ENCODE peak calls at places on chromosomes 13 and 19, in four cellular contexts. One of them, this sample, is unnamed.

GRCh38 chr19:11673608-11674041 is 65.1 kb downstream of the ZNF823 start:
- DNase-seq in mammary epithelial cell: no peak
- DNase-seq in PC-3: peak; percentile 52
- DNase-seq in psoas muscle: peak; percentile 73
- DNase-seq in this sample: peak; percentile 17

GRCh38 chr19:44738603-44739585 is 9.6 kb upstream of the BCL3 start:
- DNase-seq in psoas muscle: no peak
- DNase-seq in mammary epithelial cell: no peak
- DNase-seq in PC-3: no peak
- DNase-seq in this sample: no peak

GRCh38 chr13:94579063-94579462 is 16.9 kb downstream of the TGDS start:
- DNase-seq in psoas muscle: no peak
- DNase-seq in mammary epithelial cell: no peak
- DNase-seq in PC-3: no peak
- DNase-seq in this sample: no peak

GRCh38 chr13:93248627-93249047 is 22.0 kb downstream of the GPC6 start:
- DNase-seq in PC-3: peak; percentile 78
- DNase-seq in mammary epithelial cell: no peak
- DNase-seq in psoas muscle: no peak
- DNase-seq in this sample: no peak

GRCh38 chr13:33275916-33276315 is 9.6 kb downstream of the STARD13 start:
- DNase-seq in mammary epithelial cell: no peak
- DNase-seq in psoas muscle: no peak
- DNase-seq in PC-3: no peak
- DNase-seq in this sample: no peak

GRCh38 chr13:110565296-110565695 is 3.8 kb upstream of the RAB20 start:
- DNase-seq in psoas muscle: no peak
- DNase-seq in mammary epithelial cell: no peak
- DNase-seq in PC-3: peak; percentile 64
- DNase-seq in this sample: no peak

GRCh38 chr19:50569938-50570540 is 1.8 kb upstream of the LRRC4B start:
- DNase-seq in psoas muscle: no peak
- DNase-seq in mammary epithelial cell: no peak
- DNase-seq in PC-3: no peak
- DNase-seq in this sample: no peak

GRCh38 chr19:41872775-41873647 is 4.1 kb upstream of the CD79A start:
- DNase-seq in mammary epithelial cell: peak; percentile 77
- DNase-seq in PC-3: peak; percentile 75
- DNase-seq in psoas muscle: peak; percentile 69
- DNase-seq in this sample: peak; percentile 66

GRCh38 chr13:109545964-109546363 is 240.4 kb downstream of the IRS2 start:
- DNase-seq in PC-3: no peak
- DNase-seq in mammary epithelial cell: no peak
- DNase-seq in psoas muscle: no peak
- DNase-seq in this sample: no peak

GRCh38 chr19:16520986-16521624 is 21.1 kb downstream of the CHERP start:
- DNase-seq in mammary epithelial cell: no peak
- DNase-seq in PC-3: no peak
- DNase-seq in psoas muscle: no peak
- DNase-seq in this sample: no peak

GRCh38 chr19:47729468-47729798 is 15.9 kb upstream of the NOP53 start:
- DNase-seq in PC-3: peak; percentile 89
- DNase-seq in psoas muscle: peak; percentile 79
- DNase-seq in mammary epithelial cell: peak; percentile 95
- DNase-seq in this sample: peak; percentile 93

GRCh38 chr13:106357198-106357597 is 178.3 kb downstream of the EFNB2 start:
- DNase-seq in PC-3: no peak
- DNase-seq in mammary epithelial cell: peak; percentile 35
- DNase-seq in psoas muscle: no peak
- DNase-seq in this sample: peak; percentile 14

GRCh38 chr13:38381840-38382239 is 32.2 kb downstream of the UFM1 start:
- DNase-seq in mammary epithelial cell: no peak
- DNase-seq in PC-3: no peak
- DNase-seq in psoas muscle: no peak
- DNase-seq in this sample: no peak

GRCh38 chr13:110268576-110269185 is 38.3 kb downstream of the COL4A1 start:
- DNase-seq in psoas muscle: no peak
- DNase-seq in mammary epithelial cell: no peak
- DNase-seq in PC-3: no peak
- DNase-seq in this sample: no peak

DNA sequence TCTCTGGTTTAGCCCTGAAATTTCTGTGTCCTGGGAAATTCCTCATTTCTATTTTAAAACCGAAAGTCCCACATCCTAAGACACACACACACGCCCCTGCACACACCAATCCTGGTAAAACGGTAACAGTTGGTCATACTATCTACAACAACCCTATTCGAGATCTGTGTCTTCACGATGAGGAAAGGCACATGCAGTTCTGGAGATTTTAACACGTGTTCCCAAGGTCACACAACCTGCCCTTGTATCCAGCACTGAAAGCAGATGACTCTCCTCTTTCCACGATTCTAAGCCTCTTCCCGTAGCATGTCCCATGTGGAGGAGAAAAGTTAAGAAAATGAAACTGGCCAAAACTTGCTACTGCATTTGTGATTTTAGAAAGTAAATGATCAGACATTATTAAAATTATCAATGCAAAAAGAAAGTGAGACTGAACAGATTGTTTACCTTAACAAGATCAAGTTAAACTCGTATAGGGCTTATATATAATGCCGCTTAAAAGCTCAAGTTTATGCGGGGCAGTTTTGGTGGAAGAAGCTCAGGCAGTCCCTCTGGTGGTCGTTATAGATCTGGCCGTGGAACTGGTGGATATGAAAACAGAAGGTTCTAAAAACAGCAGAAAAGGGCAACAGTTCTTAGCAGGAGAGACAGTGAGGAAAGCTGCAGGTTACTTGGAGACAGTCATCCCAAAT is 32.7 kb downstream of the VSTM1 start:
- DNase-seq in psoas muscle: no peak
- DNase-seq in PC-3: peak; percentile 72
- DNase-seq in mammary epithelial cell: no peak
- DNase-seq in this sample: no peak
- TF ChIP-seq CTCF in psoas muscle: no peak
- TF ChIP-seq CTCF in PC-3: peak; percentile 90
- TF ChIP-seq CTCF in mammary epithelial cell: peak; percentile 5
- TF ChIP-seq CTCF in this sample: no peak

GRCh38 chr19:2456301-2456570 is 523 bp downstream of the LMNB2 start:
- DNase-seq in psoas muscle: no peak
- DNase-seq in PC-3: no peak
- DNase-seq in mammary epithelial cell: no peak
- DNase-seq in this sample: no peak
- H3K27ac ChIP-seq in psoas muscle: peak overlapping the region; percentile 9
- H3K27ac ChIP-seq in PC-3: peak overlapping the region; percentile 34
- H3K27ac ChIP-seq in mammary epithelial cell: peak overlapping the region; percentile 55
- H3K27ac ChIP-seq in this sample: peak overlapping the region; percentile 83

GRCh38 chr13:61685683-61686013 is 270.0 kb upstream of the PCDH20 start:
- DNase-seq in PC-3: no peak
- DNase-seq in mammary epithelial cell: no peak
- DNase-seq in psoas muscle: no peak
- DNase-seq in this sample: no peak
- TF ChIP-seq CTCF in PC-3: peak; percentile 18
- TF ChIP-seq CTCF in mammary epithelial cell: peak; percentile 50
- TF ChIP-seq CTCF in psoas muscle: no peak
- TF ChIP-seq CTCF in this sample: no peak

DNA sequence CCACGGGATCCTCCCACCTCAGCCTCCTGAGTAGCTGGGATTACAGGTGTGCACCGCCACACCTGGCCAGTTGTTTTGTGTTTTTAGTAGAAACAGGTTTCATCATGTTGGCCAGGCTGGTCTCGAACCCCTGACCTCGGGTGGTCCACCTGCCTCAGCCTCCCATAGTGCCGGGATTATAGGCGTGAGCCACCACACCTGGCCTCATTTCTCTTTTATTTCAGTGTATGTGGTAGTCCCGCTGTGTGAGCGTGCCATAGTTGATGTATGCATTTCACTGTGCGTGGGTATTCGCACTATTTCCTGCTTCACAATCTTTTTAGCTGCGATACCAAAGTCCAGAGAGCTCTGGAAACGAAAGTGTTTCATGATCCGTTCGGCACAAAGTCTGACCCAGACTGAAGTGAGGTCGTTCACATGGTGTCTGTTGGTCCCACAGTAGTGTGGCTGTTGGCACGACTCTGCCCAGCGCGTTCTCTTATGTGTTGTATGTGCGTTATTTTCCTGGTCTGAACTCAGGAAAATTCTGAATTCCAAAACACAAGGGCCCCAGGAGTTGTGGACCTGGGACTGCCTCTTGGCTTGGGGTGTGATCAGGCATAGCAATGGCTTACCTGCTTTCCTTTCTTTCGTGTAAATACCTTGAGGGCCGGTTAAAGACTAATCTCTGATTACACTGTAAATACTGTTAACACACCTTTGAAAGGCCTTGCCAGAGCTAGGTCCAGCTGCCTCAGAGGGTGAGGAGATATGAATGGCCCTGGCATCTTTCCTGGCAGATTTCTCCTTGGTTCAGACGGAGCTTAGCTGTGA is 8.6 kb downstream of the EPN1 start:
- DNase-seq in PC-3: no peak
- DNase-seq in psoas muscle: no peak
- DNase-seq in mammary epithelial cell: no peak
- DNase-seq in this sample: no peak
- H3K27ac ChIP-seq in PC-3: no peak overlapping the region
- H3K27ac ChIP-seq in psoas muscle: no peak overlapping the region
- H3K27ac ChIP-seq in mammary epithelial cell: no peak overlapping the region
- H3K27ac ChIP-seq in this sample: peak overlapping the region; percentile 6

DNA sequence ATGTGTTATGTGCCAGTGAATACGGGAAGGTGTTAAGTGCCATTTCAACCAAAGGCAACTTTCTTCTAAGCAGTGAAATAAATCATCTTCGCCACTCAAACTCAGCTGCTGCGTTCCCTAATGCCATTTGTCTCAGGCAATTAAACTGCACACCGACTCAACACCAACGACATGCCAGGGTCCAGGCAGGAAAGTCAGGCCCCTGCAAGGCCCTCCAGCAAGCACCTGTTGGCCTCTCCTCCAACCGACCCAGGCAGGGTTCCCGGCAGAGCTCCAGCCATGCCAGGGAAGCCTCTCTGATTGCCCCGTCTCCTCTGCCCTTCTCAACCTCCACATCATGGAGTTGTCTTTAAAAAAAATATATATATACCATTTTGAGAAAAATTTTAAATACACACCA is 21.8 kb downstream of the SAFB2 start:
- DNase-seq in psoas muscle: peak; percentile 44
- DNase-seq in mammary epithelial cell: no peak
- DNase-seq in PC-3: no peak
- DNase-seq in this sample: no peak
- TF ChIP-seq CTCF in psoas muscle: no peak
- TF ChIP-seq CTCF in mammary epithelial cell: no peak
- TF ChIP-seq CTCF in PC-3: no peak
- TF ChIP-seq CTCF in this sample: no peak

GRCh38 chr19:14514215-14514871 is 3.9 kb downstream of the DNAJB1 start:
- DNase-seq in mammary epithelial cell: no peak
- DNase-seq in PC-3: no peak
- DNase-seq in psoas muscle: no peak
- DNase-seq in this sample: no peak

GRCh38 chr19:14509382-14509781 is 8.8 kb downstream of the DNAJB1 start:
- DNase-seq in psoas muscle: no peak
- DNase-seq in mammary epithelial cell: no peak
- DNase-seq in PC-3: no peak
- DNase-seq in this sample: no peak

GRCh38 chr19:14507704-14508246 is 10.4 kb downstream of the DNAJB1 start:
- DNase-seq in psoas muscle: no peak
- DNase-seq in mammary epithelial cell: peak; percentile 65
- DNase-seq in PC-3: peak; percentile 97
- DNase-seq in this sample: no peak

GRCh38 chr19:14512420-14512961 is 5.7 kb downstream of the DNAJB1 start:
- DNase-seq in psoas muscle: no peak
- DNase-seq in mammary epithelial cell: no peak
- DNase-seq in PC-3: no peak
- DNase-seq in this sample: no peak

DNA sequence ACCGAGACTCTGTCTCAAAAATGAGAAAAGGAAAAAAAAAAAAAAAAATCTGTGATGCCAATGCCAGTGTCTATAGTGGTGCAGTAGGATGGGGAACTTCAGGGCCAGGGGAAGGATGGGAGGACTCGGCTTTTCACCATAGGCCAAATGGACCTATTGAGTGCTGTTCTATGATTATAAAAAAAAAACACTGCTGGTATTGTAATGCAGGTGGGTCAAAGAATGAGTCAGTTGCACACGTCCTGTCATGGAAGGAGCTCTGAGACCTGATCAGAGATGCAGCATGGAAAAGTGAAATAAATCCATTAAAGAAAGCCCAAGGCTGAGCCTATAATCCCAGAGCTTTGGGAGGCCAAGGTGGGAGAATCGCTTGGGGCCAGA is 7.0 kb downstream of the DNAJB1 start:
- DNase-seq in psoas muscle: no peak
- DNase-seq in PC-3: peak; percentile 35
- DNase-seq in mammary epithelial cell: no peak
- DNase-seq in this sample: no peak
- H3K27ac ChIP-seq in psoas muscle: peak overlapping the region; percentile 30
- H3K27ac ChIP-seq in PC-3: peak overlapping the region; percentile 66
- H3K27ac ChIP-seq in mammary epithelial cell: peak overlapping the region; percentile 38
- H3K27ac ChIP-seq in this sample: peak overlapping the region; percentile 100

GRCh38 chr13:51934461-51935087 is 72.8 kb downstream of the CCDC70 start:
- DNase-seq in psoas muscle: no peak
- DNase-seq in mammary epithelial cell: no peak
- DNase-seq in PC-3: no peak
- DNase-seq in this sample: no peak

GRCh38 chr13:51937320-51938290 is 73.6 kb downstream of the ATP7B start:
- DNase-seq in mammary epithelial cell: no peak
- DNase-seq in PC-3: no peak
- DNase-seq in psoas muscle: no peak
- DNase-seq in this sample: no peak

GRCh38 chr13:51938454-51938853 is 72.8 kb downstream of the ATP7B start:
- DNase-seq in psoas muscle: no peak
- DNase-seq in PC-3: no peak
- DNase-seq in mammary epithelial cell: no peak
- DNase-seq in this sample: no peak

GRCh38 chr13:51933466-51934058 is 71.8 kb downstream of the CCDC70 start:
- DNase-seq in PC-3: no peak
- DNase-seq in mammary epithelial cell: no peak
- DNase-seq in psoas muscle: no peak
- DNase-seq in this sample: no peak

GRCh38 chr13:51935326-51936171 is 73.8 kb downstream of the CCDC70 start:
- DNase-seq in psoas muscle: no peak
- DNase-seq in mammary epithelial cell: peak; percentile 19
- DNase-seq in PC-3: peak; percentile 44
- DNase-seq in this sample: peak; percentile 20
- TF ChIP-seq CTCF in psoas muscle: peak; percentile 16
- TF ChIP-seq CTCF in mammary epithelial cell: peak; percentile 62
- TF ChIP-seq CTCF in PC-3: peak; percentile 54
- TF ChIP-seq CTCF in this sample: peak; percentile 12

DNA sequence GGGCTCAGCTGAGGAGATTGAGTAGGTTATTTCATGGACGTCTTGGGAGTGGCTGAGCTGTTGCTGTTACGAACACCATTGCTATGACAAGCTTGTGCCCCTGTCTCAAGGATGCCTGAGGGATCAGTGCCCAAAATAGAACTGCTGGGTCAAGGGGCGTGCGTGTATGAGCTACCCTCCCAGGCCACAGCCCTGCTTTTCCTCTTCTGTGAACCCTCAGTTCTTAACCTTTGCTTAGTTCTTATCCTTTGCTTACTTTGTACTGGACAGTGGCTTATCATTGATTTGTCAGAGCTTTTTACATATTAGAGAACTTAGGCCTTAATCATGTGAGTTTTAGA is 9.0 kb downstream of the ARHGAP45 start:
- DNase-seq in psoas muscle: no peak
- DNase-seq in mammary epithelial cell: no peak
- DNase-seq in PC-3: no peak
- DNase-seq in this sample: no peak
- H3K27ac ChIP-seq in psoas muscle: no peak overlapping the region
- H3K27ac ChIP-seq in mammary epithelial cell: no peak overlapping the region
- H3K27ac ChIP-seq in PC-3: no peak overlapping the region
- H3K27ac ChIP-seq in this sample: peak overlapping the region; percentile 72